ENCODE peak calls at places on chromosomes 1 and 21, in four cellular contexts. X is stimulated activated CD8-positive, alpha-beta memory T cell treated with anti-CD3 and anti-CD28 coated beads, Interleukin-4, amount 100 ng/mL, for 1 hour; F is naive B cell; E is C1 segment of cervical spinal cord. O is an unnamed sample.
A peak's percentile ranks its signal among the peaks of the same experiment; 100 is the strongest.

GRCh38 chr1:180295999-180296398 is 65.9 kb downstream of the LHX4 start:
- DNase-seq in X (no peak), F (no peak), E (no peak), O (no peak)

GRCh38 chr1:44294588-44295007 is 60.5 kb downstream of the ERI3 start:
- DNase-seq in X (no peak), F (no peak), E (peak; percentile 39), O (no peak)

GRCh38 chr1:191757003-191757402 is 401.3 kb upstream of the RGS18 start:
- DNase-seq in X (no peak), F (no peak), E (no peak), O (no peak)

GRCh38 chr21:31893841-31894240 is 21.0 kb downstream of the HUNK start:
- DNase-seq in X (no peak), F (no peak), E (no peak), O (no peak)

GRCh38 chr1:6785721-6786505 is 659 bp downstream of the CAMTA1 start:
- DNase-seq in X (peak; percentile 9), F (peak; percentile 34), E (no peak), O (peak; percentile 52)

GRCh38 chr1:117780981-117781475 is 148.4 kb downstream of the GDAP2 start:
- DNase-seq in X (no peak), F (no peak), E (no peak), O (no peak)

GRCh38 chr21:44431300-44431699 is 24.0 kb upstream of the LRRC3 start:
- DNase-seq in X (no peak), F (no peak), E (no peak), O (no peak)

GRCh38 chr1:89472253-89472652 is 52.4 kb upstream of the LRRC8B start:
- DNase-seq in X (no peak), F (no peak), E (no peak), O (no peak)

GRCh38 chr1:237574536-237574935 is 316.2 kb downstream of the ZP4 start:
- DNase-seq in X (no peak), F (no peak), E (no peak), O (no peak)

O was measured in NAMALWA.